ENCODE peak calls at places on chromosome 10, in four cellular contexts. One of them, this sample, is unnamed.

GRCh38 chr10:92720306-92721165 is 30.8 kb downstream of the HHEX start:
- DNase-seq in brain microvascular endothelial cell: no peak
- DNase-seq in hepatocyte: no peak
- DNase-seq in upper lobe of right lung: no peak
- DNase-seq in this sample: no peak

GRCh38 chr10:131178521-131178920 is 133.0 kb downstream of the TCERG1L start:
- DNase-seq in brain microvascular endothelial cell: no peak
- DNase-seq in hepatocyte: no peak
- DNase-seq in upper lobe of right lung: no peak
- DNase-seq in this sample: no peak

GRCh38 chr10:24456319-24456718 is 247.4 kb downstream of the KIAA1217 start:
- DNase-seq in brain microvascular endothelial cell: peak
- DNase-seq in hepatocyte: peak
- DNase-seq in upper lobe of right lung: no peak
- DNase-seq in this sample: peak

GRCh38 chr10:5945561-5946418 is 31.6 kb downstream of the IL15RA start:
- DNase-seq in brain microvascular endothelial cell: peak
- DNase-seq in hepatocyte: peak
- DNase-seq in upper lobe of right lung: peak
- DNase-seq in this sample: peak

GRCh38 chr10:22720667-22721066 is 6.3 kb upstream of the PIP4K2A start:
- DNase-seq in brain microvascular endothelial cell: no peak
- DNase-seq in hepatocyte: no peak
- DNase-seq in upper lobe of right lung: no peak
- DNase-seq in this sample: no peak

GRCh38 chr10:33790506-33791283 is 456.2 kb upstream of the NRP1 start:
- DNase-seq in brain microvascular endothelial cell: peak
- DNase-seq in hepatocyte: no peak
- DNase-seq in upper lobe of right lung: no peak
- DNase-seq in this sample: no peak

GRCh38 chr10:79414714-79415113 is 30.7 kb downstream of the ZCCHC24 start:
- DNase-seq in brain microvascular endothelial cell: no peak
- DNase-seq in hepatocyte: no peak
- DNase-seq in upper lobe of right lung: no peak
- DNase-seq in this sample: no peak

GRCh38 chr10:6918305-6918704 is 338.2 kb upstream of the PRKCQ start:
- DNase-seq in brain microvascular endothelial cell: peak
- DNase-seq in hepatocyte: no peak
- DNase-seq in upper lobe of right lung: peak
- DNase-seq in this sample: no peak

GRCh38 chr10:129949411-129950335 is 14.4 kb downstream of the EBF3 start:
- DNase-seq in brain microvascular endothelial cell: no peak
- DNase-seq in hepatocyte: peak
- DNase-seq in upper lobe of right lung: no peak
- DNase-seq in this sample: no peak

GRCh38 chr10:103273026-103273425 is 3.9 kb upstream of the INA start:
- DNase-seq in brain microvascular endothelial cell: peak
- DNase-seq in hepatocyte: peak
- DNase-seq in upper lobe of right lung: no peak
- DNase-seq in this sample: peak

GRCh38 chr10:127163632-127164031 is 32.8 kb downstream of the INSYN2A start:
- DNase-seq in brain microvascular endothelial cell: no peak
- DNase-seq in hepatocyte: no peak
- DNase-seq in upper lobe of right lung: no peak
- DNase-seq in this sample: no peak

GRCh38 chr10:22770270-22770669 is 55.9 kb upstream of the PIP4K2A start:
- DNase-seq in brain microvascular endothelial cell: no peak
- DNase-seq in hepatocyte: no peak
- DNase-seq in upper lobe of right lung: no peak
- DNase-seq in this sample: no peak

GRCh38 chr10:90960355-90960814 is 39.5 kb upstream of the ANKRD1 start:
- DNase-seq in brain microvascular endothelial cell: peak
- DNase-seq in hepatocyte: peak
- DNase-seq in upper lobe of right lung: no peak
- DNase-seq in this sample: peak
- TF ChIP-seq CTCF in brain microvascular endothelial cell: peak
- TF ChIP-seq CTCF in hepatocyte: no peak
- TF ChIP-seq CTCF in upper lobe of right lung: no peak
- TF ChIP-seq CTCF in this sample: peak

GRCh38 chr10:133326745-133327650 is 9.7 kb downstream of the CALY start:
- DNase-seq in brain microvascular endothelial cell: no peak
- DNase-seq in hepatocyte: no peak
- DNase-seq in upper lobe of right lung: no peak
- DNase-seq in this sample: no peak

GRCh38 chr10:133325761-133326463 is 10.8 kb downstream of the CALY start:
- DNase-seq in brain microvascular endothelial cell: no peak
- DNase-seq in hepatocyte: no peak
- DNase-seq in upper lobe of right lung: no peak
- DNase-seq in this sample: no peak

GRCh38 chr10:133324198-133324792 is 12.4 kb downstream of the CALY start:
- DNase-seq in brain microvascular endothelial cell: peak
- DNase-seq in hepatocyte: peak
- DNase-seq in upper lobe of right lung: peak
- DNase-seq in this sample: no peak

GRCh38 chr10:133324857-133325260 is 11.8 kb downstream of the CALY start:
- DNase-seq in brain microvascular endothelial cell: no peak
- DNase-seq in hepatocyte: no peak
- DNase-seq in upper lobe of right lung: no peak
- DNase-seq in this sample: no peak

DNA sequence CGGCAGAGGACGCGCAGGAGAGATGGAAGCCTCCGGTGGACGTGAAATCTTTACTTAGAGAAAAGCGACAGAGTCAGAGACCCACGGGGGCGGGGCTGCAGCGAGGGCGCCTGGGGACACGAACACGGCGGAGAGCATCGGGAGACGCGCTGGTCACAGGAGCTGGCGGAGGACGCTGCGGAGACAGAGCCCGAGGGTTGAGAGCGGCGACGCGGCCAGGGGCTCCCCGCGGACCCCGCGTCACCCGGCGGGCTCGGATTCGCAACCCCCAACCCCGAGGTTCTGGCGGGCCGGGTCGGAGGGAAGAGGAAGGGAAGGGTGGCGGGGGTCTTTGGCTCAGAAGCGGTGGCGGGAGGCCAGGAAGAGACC is 11.3 kb downstream of the CALY start:
- DNase-seq in brain microvascular endothelial cell: no peak
- DNase-seq in hepatocyte: peak
- DNase-seq in upper lobe of right lung: no peak
- DNase-seq in this sample: no peak
- H3K4me3 ChIP-seq in brain microvascular endothelial cell: peak
- H3K4me3 ChIP-seq in hepatocyte: peak
- H3K4me3 ChIP-seq in upper lobe of right lung: peak
- H3K4me3 ChIP-seq in this sample: peak

GRCh38 chr10:74993649-74994048 is 117.8 kb upstream of the SAMD8 start:
- DNase-seq in brain microvascular endothelial cell: no peak
- DNase-seq in hepatocyte: no peak
- DNase-seq in upper lobe of right lung: no peak
- DNase-seq in this sample: no peak

GRCh38 chr10:74992068-74992467 is 119.4 kb upstream of the SAMD8 start:
- DNase-seq in brain microvascular endothelial cell: no peak
- DNase-seq in hepatocyte: no peak
- DNase-seq in upper lobe of right lung: no peak
- DNase-seq in this sample: no peak

GRCh38 chr10:74988787-74989574 is 122.5 kb upstream of the SAMD8 start:
- DNase-seq in brain microvascular endothelial cell: no peak
- DNase-seq in hepatocyte: no peak
- DNase-seq in upper lobe of right lung: no peak
- DNase-seq in this sample: no peak

GRCh38 chr10:74988055-74988773 is 123.2 kb upstream of the SAMD8 start:
- DNase-seq in brain microvascular endothelial cell: no peak
- DNase-seq in hepatocyte: no peak
- DNase-seq in upper lobe of right lung: no peak
- DNase-seq in this sample: no peak

DNA sequence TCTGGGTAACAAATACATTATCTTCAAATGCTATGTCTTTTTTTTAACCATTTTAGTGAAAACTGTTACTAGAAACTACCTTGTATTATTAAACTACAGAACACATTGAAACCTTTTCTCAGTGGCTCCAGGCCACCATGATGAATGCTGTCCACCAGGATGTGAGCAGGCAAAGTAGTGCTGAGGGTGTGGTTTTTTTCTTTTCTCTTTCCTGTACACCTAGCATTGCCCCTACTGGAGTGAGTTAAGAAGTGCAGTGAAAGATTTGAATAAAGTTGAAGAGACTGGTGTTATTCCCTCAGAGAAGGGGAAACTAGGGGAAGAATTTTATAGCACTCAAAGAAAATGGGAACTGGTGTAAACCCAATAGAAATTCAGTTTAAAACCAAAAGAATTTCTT is 120.0 kb upstream of the SAMD8 start:
- DNase-seq in brain microvascular endothelial cell: no peak
- DNase-seq in hepatocyte: peak
- DNase-seq in upper lobe of right lung: no peak
- DNase-seq in this sample: no peak
- TF ChIP-seq CTCF in brain microvascular endothelial cell: peak
- TF ChIP-seq CTCF in hepatocyte: peak
- TF ChIP-seq CTCF in upper lobe of right lung: peak
- TF ChIP-seq CTCF in this sample: peak

DNA sequence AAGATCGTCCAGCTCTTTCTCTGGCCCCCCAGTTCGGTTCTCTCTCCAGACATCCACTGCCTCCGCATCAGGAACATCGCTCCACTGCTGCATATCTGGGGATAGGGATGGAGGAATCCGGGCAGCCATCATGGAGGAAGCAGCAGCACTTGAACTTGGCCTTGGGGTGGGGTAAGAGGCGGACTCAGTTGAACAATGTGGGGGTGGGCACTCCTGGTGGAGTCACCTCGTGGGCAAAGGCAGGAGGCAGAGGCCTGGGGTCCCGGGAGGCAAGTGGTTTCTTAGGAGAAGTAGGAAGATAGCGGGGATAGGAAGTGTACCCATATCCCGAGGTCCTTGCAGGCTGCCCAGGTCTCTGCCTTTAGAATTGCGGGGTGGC is 98.3 kb downstream of the CHST15 start:
- DNase-seq in brain microvascular endothelial cell: peak
- DNase-seq in hepatocyte: no peak
- DNase-seq in upper lobe of right lung: peak
- DNase-seq in this sample: peak
- H3K4me3 ChIP-seq in brain microvascular endothelial cell: peak
- H3K4me3 ChIP-seq in hepatocyte: no peak
- H3K4me3 ChIP-seq in upper lobe of right lung: peak
- H3K4me3 ChIP-seq in this sample: peak

DNA sequence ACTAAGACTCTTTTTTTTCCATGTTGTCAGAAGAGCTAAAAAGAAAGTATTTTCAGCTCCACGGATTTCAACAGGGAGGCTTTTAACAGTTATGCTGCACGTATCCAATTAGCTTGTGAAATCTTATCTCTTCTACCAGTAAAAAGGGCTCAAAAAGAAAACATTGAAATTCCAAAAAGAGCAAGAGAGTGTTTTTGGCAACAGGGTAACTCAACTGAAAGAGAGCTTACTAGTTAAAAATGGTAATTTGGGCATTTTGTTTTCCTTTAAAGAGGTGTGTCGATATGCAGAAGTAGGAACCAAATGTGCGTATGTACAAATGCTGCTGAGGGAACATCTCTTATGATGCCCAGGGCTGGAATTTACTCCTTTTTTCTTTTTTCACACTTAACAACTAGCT is 292.8 kb downstream of the PRKG1 start:
- DNase-seq in brain microvascular endothelial cell: no peak
- DNase-seq in hepatocyte: no peak
- DNase-seq in upper lobe of right lung: no peak
- DNase-seq in this sample: no peak
- TF ChIP-seq CTCF in brain microvascular endothelial cell: no peak
- TF ChIP-seq CTCF in hepatocyte: no peak
- TF ChIP-seq CTCF in upper lobe of right lung: no peak
- TF ChIP-seq CTCF in this sample: no peak

DNA sequence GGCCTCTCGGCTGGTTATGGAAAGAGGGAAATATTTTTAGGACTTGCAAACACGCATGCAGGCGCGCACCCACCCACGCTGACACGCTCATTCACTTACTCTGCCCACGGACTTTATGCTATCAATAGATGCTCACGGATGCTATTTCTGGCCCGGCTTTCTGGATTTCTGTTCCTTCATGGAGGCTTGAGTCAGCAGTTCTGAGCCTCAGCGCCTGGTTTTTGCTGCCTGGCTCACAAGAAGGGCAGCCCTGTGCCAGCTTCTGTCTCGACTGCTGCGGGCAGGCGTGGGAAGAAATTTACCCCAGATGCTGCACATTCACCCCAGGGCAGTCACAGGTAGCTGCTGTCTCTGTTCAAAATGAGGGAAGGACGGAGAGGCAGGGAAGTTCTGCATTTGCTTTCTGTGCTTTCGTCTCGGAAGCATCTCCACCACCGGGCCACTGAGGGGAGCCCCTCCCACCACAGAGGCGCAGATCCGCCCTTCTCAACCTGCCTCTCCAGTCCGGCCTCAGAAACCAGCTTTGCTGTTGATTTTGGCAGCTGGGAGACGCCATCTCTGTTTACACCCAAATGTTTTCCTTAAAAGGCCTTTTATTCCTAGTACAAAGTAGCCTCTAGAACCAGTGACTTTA is 116.2 kb upstream of the BTBD16 start:
- DNase-seq in brain microvascular endothelial cell: peak
- DNase-seq in hepatocyte: peak
- DNase-seq in upper lobe of right lung: peak
- DNase-seq in this sample: no peak
- H3K4me3 ChIP-seq in brain microvascular endothelial cell: peak
- H3K4me3 ChIP-seq in hepatocyte: no peak
- H3K4me3 ChIP-seq in upper lobe of right lung: no peak
- H3K4me3 ChIP-seq in this sample: peak

This sample was measured in BJ.